ENCODE peak calls at places on chromosome 11, in ten cellular contexts. F is effector memory CD4-positive, alpha-beta T cell; C is mammary epithelial cell; U is IMR-90; H is BJ; X is right lobe of liver; G is K562; L is cardiac muscle cell; Z is H7; S is hepatocyte. B is an unnamed sample. For H3K36me3, the result is how much of the 10 kb centered on the place peaks cover.

GRCh38 chr11:126284829-126285228 is 1.9 kb downstream of the TIRAP start:
- DNase-seq in F (peak), C (peak), U (peak), H (peak), X (peak), G (peak), L (no peak), Z (no peak), S (peak), B (peak)

GRCh38 chr11:80733776-80734175 is 1292.9 kb upstream of the TENM4 start:
- DNase-seq in F (no peak), C (no peak), U (no peak), H (no peak), X (no peak), G (no peak), L (no peak), Z (no peak), S (no peak), B (no peak)

GRCh38 chr11:774873-775592 is 2.3 kb downstream of the GATD1 start:
- DNase-seq in F (no peak), C (peak), U (peak), H (no peak), X (no peak), G (no peak), L (no peak), Z (no peak), S (peak), B (no peak)

GRCh38 chr11:114796954-114797721 is 118.8 kb downstream of the NXPE2 start:
- DNase-seq in F (no peak), C (no peak), U (no peak), H (no peak), X (no peak), G (no peak), L (no peak), Z (no peak), S (no peak), B (no peak)

GRCh38 chr11:121964591-121964990 is 151.4 kb downstream of the BLID start:
- DNase-seq in F (no peak), C (no peak), U (peak), H (peak), X (no peak), G (no peak), L (no peak), Z (no peak), S (peak), B (no peak)

GRCh38 chr11:95699631-95700470 is 89.7 kb downstream of the FAM76B start:
- DNase-seq in F (no peak), C (peak), U (peak), H (no peak), X (no peak), G (no peak), L (no peak), Z (no peak), S (no peak), B (no peak)

GRCh38 chr11:41456288-41456687 is 3.2 kb downstream of the LRRC4C start:
- DNase-seq in F (no peak), C (no peak), U (no peak), H (no peak), X (no peak), G (no peak), L (no peak), Z (peak), S (no peak), B (no peak)

GRCh38 chr11:126502159-126502558 is 146.7 kb downstream of the ST3GAL4 start:
- DNase-seq in F (no peak), C (peak), U (no peak), H (no peak), X (no peak), G (no peak), L (no peak), Z (no peak), S (no peak), B (no peak)

GRCh38 chr11:69055598-69056516 is 7.1 kb downstream of the TPCN2 start:
- DNase-seq in F (no peak), C (no peak), U (no peak), H (no peak), X (peak), G (no peak), L (no peak), Z (no peak), S (no peak), B (peak)

GRCh38 chr11:119228535-119229302 is 22.6 kb downstream of the CBL start:
- DNase-seq in F (no peak), C (no peak), U (no peak), H (no peak), X (no peak), G (no peak), L (no peak), Z (no peak), S (no peak), B (no peak)

GRCh38 chr11:125299061-125299616 is 134.6 kb downstream of the PKNOX2 start:
- DNase-seq in F (no peak), C (no peak), U (no peak), H (no peak), X (no peak), G (no peak), L (no peak), Z (no peak), S (no peak), B (no peak)

GRCh38 chr11:48066881-48067800 is 86.8 kb downstream of the PTPRJ start:
- DNase-seq in F (no peak), C (no peak), U (no peak), H (no peak), X (no peak), G (no peak), L (no peak), Z (peak), S (no peak), B (no peak)

GRCh38 chr11:75627879-75628668 is 40.8 kb downstream of the MAP6 start:
- DNase-seq in F (no peak), C (no peak), U (peak), H (no peak), X (no peak), G (peak), L (no peak), Z (peak), S (peak), B (no peak)

GRCh38 chr11:16093889-16094653 is 262.3 kb downstream of the SOX6 start:
- DNase-seq in F (no peak), C (no peak), U (peak), H (no peak), X (no peak), G (peak), L (no peak), Z (no peak), S (no peak), B (no peak)

GRCh38 chr11:134367781-134368180 is 36.0 kb downstream of the GLB1L2 start:
- DNase-seq in F (no peak), C (no peak), U (no peak), H (no peak), X (no peak), G (no peak), L (no peak), Z (no peak), S (no peak), B (no peak)

GRCh38 chr11:10211470-10211869 is 82.5 kb downstream of the SBF2 start:
- DNase-seq in F (no peak), C (no peak), U (no peak), H (no peak), X (no peak), G (no peak), L (no peak), Z (no peak), S (no peak), B (no peak)

GRCh38 chr11:128884703-128885338 is 6.3 kb upstream of the KCNJ5 start:
- DNase-seq in F (no peak), C (peak), U (peak), H (peak), X (no peak), G (peak), L (peak), Z (peak), S (peak), B (peak)

GRCh38 chr11:60921259-60921658 is 3.0 kb upstream of the TMEM132A start:
- DNase-seq in F (no peak), C (no peak), U (no peak), H (no peak), X (no peak), G (no peak), L (no peak), Z (no peak), S (no peak), B (no peak)
- H3K36me3 ChIP-seq in F (under half), C (under half), U (under half), H (under half), X (under half), G (half or more), L (under half), Z (under half), S (under half), B (half or more)

DNA sequence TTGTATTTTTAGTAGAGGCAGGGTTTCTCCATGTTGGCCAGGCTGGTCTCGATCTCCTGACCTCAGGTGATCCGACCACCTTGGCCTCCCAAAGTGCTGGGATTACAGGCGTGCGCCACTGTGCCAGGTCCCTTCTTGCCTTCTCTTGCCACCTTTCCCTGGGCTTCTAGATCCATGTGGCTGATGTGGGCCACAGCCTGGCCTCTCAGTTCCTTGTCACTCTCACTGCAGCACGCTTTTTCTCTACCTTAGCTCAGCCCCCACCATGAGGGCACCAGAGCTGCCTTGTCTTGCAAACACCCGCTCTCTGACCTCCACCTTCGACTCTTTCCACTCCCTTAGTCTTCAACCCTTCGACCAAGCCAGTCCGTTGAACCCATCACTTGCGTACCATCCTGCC is 7.5 kb downstream of the CAPN1 start:
- DNase-seq in F (no peak), C (no peak), U (no peak), H (no peak), X (no peak), G (no peak), L (no peak), Z (no peak), S (no peak), B (no peak)
- H3K36me3 ChIP-seq in F (half or more), C (under half), U (half or more), H (under half), X (under half), G (half or more), L (under half), Z (under half), S (under half), B (half or more)

DNA sequence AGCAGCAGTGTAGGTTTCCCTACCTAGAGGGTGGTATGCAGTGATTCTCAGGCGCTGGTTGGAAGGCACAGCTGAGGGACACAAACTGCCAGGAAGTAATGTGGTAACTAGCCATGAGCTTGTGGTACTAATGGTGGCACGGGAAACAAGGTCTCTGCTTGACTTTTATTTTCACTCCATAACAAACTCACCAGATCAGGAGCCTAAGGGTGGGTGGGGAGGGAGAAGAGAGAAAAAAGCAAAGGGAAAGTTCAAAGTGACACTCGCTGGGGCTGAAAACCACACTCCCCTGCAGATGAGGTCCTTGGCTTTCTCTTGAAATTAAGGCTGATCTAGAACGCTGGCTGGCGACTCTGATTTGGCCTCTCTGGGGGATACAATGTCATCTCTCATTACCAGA is 22.0 kb downstream of the TRAF6 start:
- DNase-seq in F (no peak), C (no peak), U (no peak), H (no peak), X (no peak), G (no peak), L (no peak), Z (no peak), S (no peak), B (peak)
- H3K36me3 ChIP-seq in F (under half), C (under half), U (under half), H (under half), X (under half), G (half or more), L (under half), Z (under half), S (under half), B (half or more)

GRCh38 chr11:20089357-20089756 is 70.9 kb downstream of the DBX1 start:
- DNase-seq in F (no peak), C (no peak), U (no peak), H (no peak), X (no peak), G (no peak), L (no peak), Z (no peak), S (no peak), B (no peak)

GRCh38 chr11:20084921-20085814 is 75.1 kb downstream of the DBX1 start:
- DNase-seq in F (no peak), C (no peak), U (no peak), H (no peak), X (no peak), G (peak), L (no peak), Z (no peak), S (peak), B (no peak)

GRCh38 chr11:20088368-20089260 is 71.7 kb downstream of the DBX1 start:
- DNase-seq in F (no peak), C (no peak), U (peak), H (no peak), X (no peak), G (peak), L (no peak), Z (no peak), S (peak), B (no peak)

GRCh38 chr11:20089796-20090653 is 70.2 kb downstream of the DBX1 start:
- DNase-seq in F (no peak), C (no peak), U (peak), H (no peak), X (no peak), G (peak), L (peak), Z (no peak), S (peak), B (no peak)

GRCh38 chr11:20087118-20087521 is 73.2 kb downstream of the DBX1 start:
- DNase-seq in F (no peak), C (no peak), U (peak), H (peak), X (no peak), G (no peak), L (no peak), Z (no peak), S (no peak), B (no peak)
- H3K36me3 ChIP-seq in F (under half), C (under half), U (under half), H (under half), X (under half), G (under half), L (half or more), Z (under half), S (under half), B (under half)

GRCh38 chr11:65084598-65085375 is 765 bp downstream of the ZFPL1 start:
- DNase-seq in F (no peak), C (peak), U (no peak), H (no peak), X (no peak), G (no peak), L (no peak), Z (no peak), S (no peak), B (no peak)
- H3K36me3 ChIP-seq in F (under half), C (under half), U (under half), H (under half), X (under half), G (half or more), L (under half), Z (under half), S (under half), B (half or more)

GRCh38 chr11:30333405-30333804 is 10.5 kb downstream of the ARL14EP start:
- DNase-seq in F (no peak), C (peak), U (no peak), H (no peak), X (no peak), G (peak), L (peak), Z (peak), S (peak), B (peak)
- H3K36me3 ChIP-seq in F (under half), C (under half), U (under half), H (under half), X (under half), G (half or more), L (under half), Z (under half), S (under half), B (half or more)

DNA sequence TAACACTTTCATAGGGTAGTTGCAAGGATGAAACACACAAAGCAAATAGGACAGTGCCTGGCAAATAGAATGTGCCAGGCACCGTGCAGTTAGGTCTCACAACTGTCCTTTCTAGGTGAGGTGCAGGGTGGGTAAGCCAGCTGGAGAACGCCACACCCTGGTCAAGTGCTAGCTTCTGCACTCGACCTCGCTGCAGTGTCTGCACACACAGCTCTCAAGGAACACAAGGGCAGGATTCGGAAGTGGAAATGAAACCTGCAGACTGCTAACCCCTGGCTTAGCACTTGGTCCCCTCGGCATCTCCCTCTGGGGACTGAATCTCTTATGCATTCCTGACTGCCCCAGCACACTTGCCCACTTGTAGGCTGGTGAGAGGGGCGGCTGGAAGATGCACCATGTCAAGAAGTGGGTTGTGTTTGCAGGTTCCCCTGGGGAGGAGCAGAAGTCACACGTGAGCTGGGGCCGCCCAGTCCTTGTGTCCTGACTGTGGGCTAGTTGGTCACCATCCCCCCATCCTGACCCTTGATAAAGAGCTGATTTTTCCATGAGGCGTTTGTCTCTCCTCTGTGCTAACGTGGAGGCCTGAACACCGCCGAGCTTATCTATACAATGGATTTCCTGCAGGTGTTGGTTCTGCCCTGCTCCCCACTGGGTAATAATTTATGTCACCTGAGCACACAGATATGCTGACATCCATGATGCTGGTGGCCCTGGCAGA is 89.0 kb downstream of the MICAL2 start:
- DNase-seq in F (no peak), C (no peak), U (no peak), H (no peak), X (no peak), G (peak), L (peak), Z (no peak), S (no peak), B (no peak)
- H3K36me3 ChIP-seq in F (under half), C (under half), U (under half), H (under half), X (under half), G (under half), L (under half), Z (under half), S (under half), B (under half)

GRCh38 chr11:57425565-57426438 is 1.1 kb downstream of the SLC43A3 start:
- DNase-seq in F (no peak), C (peak), U (peak), H (no peak), X (peak), G (no peak), L (no peak), Z (no peak), S (peak), B (no peak)

GRCh38 chr11:57422669-57423068 is 4.3 kb downstream of the SLC43A3 start:
- DNase-seq in F (no peak), C (no peak), U (no peak), H (no peak), X (no peak), G (no peak), L (no peak), Z (no peak), S (no peak), B (no peak)

GRCh38 chr11:57424802-57425564 is 1.9 kb downstream of the SLC43A3 start:
- DNase-seq in F (peak), C (peak), U (peak), H (peak), X (peak), G (peak), L (no peak), Z (peak), S (peak), B (peak)

GRCh38 chr11:57426439-57426753 is 525 bp downstream of the SLC43A3 start:
- DNase-seq in F (no peak), C (no peak), U (no peak), H (no peak), X (no peak), G (peak), L (no peak), Z (peak), S (no peak), B (peak)

GRCh38 chr11:57424137-57424801 is 2.7 kb downstream of the SLC43A3 start:
- DNase-seq in F (no peak), C (no peak), U (no peak), H (no peak), X (no peak), G (no peak), L (no peak), Z (no peak), S (no peak), B (no peak)
- H3K36me3 ChIP-seq in F (under half), C (under half), U (under half), H (under half), X (under half), G (half or more), L (under half), Z (under half), S (under half), B (half or more)

DNA sequence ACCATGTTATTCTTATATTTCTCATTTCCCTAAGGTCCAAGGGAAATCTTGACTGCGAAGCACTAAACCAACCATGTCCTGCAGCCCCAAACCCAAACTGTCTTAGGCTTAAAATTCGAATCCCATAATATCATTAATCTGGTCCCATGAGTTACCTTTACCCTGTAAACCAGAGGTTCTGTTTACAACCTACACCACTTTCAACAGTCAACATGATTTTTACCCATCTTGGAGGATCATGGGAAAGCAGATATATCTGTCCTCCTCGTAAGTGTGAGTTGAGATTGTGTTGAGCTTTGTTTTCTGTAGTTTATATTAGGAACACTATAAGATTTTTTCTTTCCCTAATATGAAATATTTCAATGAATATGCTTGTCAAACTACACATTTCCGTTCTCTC is 6.4 kb downstream of the PRPF19 start:
- DNase-seq in F (no peak), C (no peak), U (no peak), H (no peak), X (no peak), G (no peak), L (no peak), Z (no peak), S (no peak), B (no peak)
- H3K36me3 ChIP-seq in F (half or more), C (half or more), U (half or more), H (under half), X (under half), G (half or more), L (half or more), Z (under half), S (under half), B (half or more)

B was measured in OCI-LY7.